ENCODE peak calls at places on chromosomes 13 and 19, in seven cellular contexts. P, S, J, U, X, R and M are unnamed samples.

GRCh38 chr13:39527961-39528720 is 74.9 kb downstream of the LHFPL6 start:
- DNase-seq in R (no peak), U (no peak), P (peak; percentile 80), S (peak; percentile 18), J (no peak), X (no peak), M (no peak)

GRCh38 chr13:78325585-78325984 is 277.8 kb downstream of the POU4F1 start:
- DNase-seq in P (no peak), S (no peak), R (no peak), X (no peak), J (no peak), U (no peak), M (no peak)

GRCh38 chr19:56245062-56245740 is 27.3 kb upstream of the EDDM13 start:
- DNase-seq in R (no peak), U (no peak), S (no peak), J (no peak), X (no peak), P (no peak), M (no peak)

GRCh38 chr13:36986462-36987240 is 12.5 kb downstream of the ALG5 start:
- DNase-seq in U (no peak), J (no peak), P (peak; percentile 52), R (no peak), X (no peak), S (no peak), M (no peak)

GRCh38 chr13:79451500-79451962 is 29.4 kb upstream of the NDFIP2 start:
- DNase-seq in R (no peak), U (peak; percentile 68), X (no peak), S (no peak), J (peak; percentile 46), P (peak; percentile 65), M (no peak)

GRCh38 chr13:75365724-75366173 is 116.2 kb downstream of the TBC1D4 start:
- DNase-seq in R (no peak), J (peak; percentile 39), U (no peak), P (peak; percentile 84), S (peak; percentile 80), X (no peak), M (no peak)

GRCh38 chr13:68176486-68176885 is 946.4 kb upstream of the PCDH9 start:
- DNase-seq in S (peak; percentile 4), R (no peak), P (peak; percentile 85), J (no peak), X (no peak), U (no peak), M (no peak)

GRCh38 chr13:22915442-22916082 is 265.2 kb upstream of the SGCG start:
- DNase-seq in X (peak; percentile 66), R (no peak), P (peak; percentile 9), U (peak; percentile 16), S (peak; percentile 22), J (peak; percentile 84), M (no peak)

GRCh38 chr19:23403024-23403423 is 7.8 kb upstream of the ZNF91 start:
- DNase-seq in R (no peak), J (no peak), P (no peak), X (no peak), S (no peak), U (no peak), M (no peak)

GRCh38 chr13:95641291-95641811 is 3.2 kb downstream of the DZIP1 start:
- DNase-seq in J (peak; percentile 70), S (no peak), P (peak; percentile 20), U (no peak), X (no peak), R (no peak), M (no peak)

GRCh38 chr19:44807162-44807561 is 1.7 kb upstream of the BCAM start:
- DNase-seq in U (no peak), P (no peak), J (peak; percentile 32), S (no peak), X (no peak), R (peak; percentile 90), M (no peak)

GRCh38 chr19:32812036-32812435 is 57.5 kb downstream of the SLC7A9 start:
- DNase-seq in S (no peak), R (no peak), U (no peak), X (no peak), J (no peak), P (no peak), M (no peak)

GRCh38 chr13:112903606-112904195 is 65.3 kb upstream of the MCF2L start:
- DNase-seq in P (no peak), S (no peak), J (no peak), R (no peak), X (no peak), U (no peak), M (no peak)

GRCh38 chr19:38204096-38204495 is 19.9 kb downstream of the DPF1 start:
- DNase-seq in X (no peak), S (no peak), U (peak; percentile 71), J (no peak), R (no peak), P (no peak), M (no peak)

GRCh38 chr19:15260939-15261338 is 28.7 kb upstream of the EPHX3 start:
- DNase-seq in U (no peak), X (no peak), S (no peak), J (peak; percentile 46), R (no peak), P (no peak), M (no peak)

GRCh38 chr13:49026851-49027250 is 51.1 kb downstream of the FNDC3A start:
- DNase-seq in U (no peak), S (no peak), X (no peak), R (no peak), P (no peak), J (no peak), M (no peak)
- TF ChIP-seq EZH2 in U (no peak), S (no peak), X (no peak), R (no peak), P (no peak), J (no peak), M (no peak)

GRCh38 chr19:51651216-51651846 is 4.7 kb upstream of the SIGLEC14 start:
- DNase-seq in S (no peak), U (no peak), J (no peak), X (no peak), P (no peak), R (no peak), M (no peak)

GRCh38 chr19:51647318-51647717 is 693 bp upstream of the SIGLEC14 start:
- DNase-seq in J (no peak), U (no peak), S (no peak), R (no peak), X (no peak), P (no peak), M (no peak)

GRCh38 chr19:51654783-51655182 is 8.2 kb upstream of the SIGLEC14 start:
- DNase-seq in U (peak; percentile 23), R (no peak), P (no peak), J (peak; percentile 61), X (no peak), S (no peak), M (no peak)

GRCh38 chr19:51653162-51653561 is 6.5 kb upstream of the SIGLEC14 start:
- DNase-seq in X (no peak), S (no peak), R (no peak), P (no peak), U (no peak), J (no peak), M (no peak)

DNA sequence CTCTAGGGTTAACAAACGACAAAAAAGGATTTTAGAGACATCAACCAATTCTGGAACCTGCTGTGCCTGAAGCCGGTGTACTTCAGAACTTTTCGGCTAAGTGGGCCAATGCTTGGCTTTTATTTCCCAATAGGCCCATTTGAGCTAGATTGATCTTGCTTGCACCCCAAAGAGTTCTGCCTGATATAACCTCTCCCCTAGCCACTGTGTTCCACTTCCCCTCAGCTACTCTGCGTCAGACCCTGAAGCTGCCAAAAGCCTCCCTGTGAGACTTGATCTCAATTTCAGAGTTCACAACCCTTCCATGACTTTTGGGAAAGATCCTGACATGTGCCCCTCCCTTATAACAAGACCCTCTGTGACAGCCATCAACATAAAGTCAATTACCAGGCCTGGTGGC is 5.6 kb upstream of the SIGLEC14 start:
- DNase-seq in P (no peak), R (no peak), U (no peak), S (no peak), J (no peak), X (no peak), M (no peak)
- H3K27ac ChIP-seq in P (no peak overlapping the region), R (no peak overlapping the region), U (no peak overlapping the region), S (no peak overlapping the region), J (no peak overlapping the region), X (no peak overlapping the region), M (no peak overlapping the region)

GRCh38 chr19:17722655-17723240 is 3.5 kb downstream of the MAP1S start:
- DNase-seq in P (no peak), R (no peak), U (no peak), X (no peak), J (no peak), S (no peak), M (no peak)

GRCh38 chr19:17720487-17720839 is 1.2 kb downstream of the MAP1S start:
- DNase-seq in S (no peak), J (no peak), R (no peak), U (no peak), P (peak; percentile 44), X (no peak), M (no peak)

GRCh38 chr19:17718988-17719711 is at the start of gene MAP1S:
- DNase-seq in U (peak; percentile 87), X (peak; percentile 50), R (peak; percentile 45), P (peak; percentile 46), S (no peak), J (peak; percentile 95), M (no peak)

GRCh38 chr19:17719730-17720486 is 628 bp downstream of the MAP1S start:
- DNase-seq in P (no peak), S (no peak), X (no peak), R (no peak), U (peak; percentile 67), J (peak; percentile 43), M (no peak)

DNA sequence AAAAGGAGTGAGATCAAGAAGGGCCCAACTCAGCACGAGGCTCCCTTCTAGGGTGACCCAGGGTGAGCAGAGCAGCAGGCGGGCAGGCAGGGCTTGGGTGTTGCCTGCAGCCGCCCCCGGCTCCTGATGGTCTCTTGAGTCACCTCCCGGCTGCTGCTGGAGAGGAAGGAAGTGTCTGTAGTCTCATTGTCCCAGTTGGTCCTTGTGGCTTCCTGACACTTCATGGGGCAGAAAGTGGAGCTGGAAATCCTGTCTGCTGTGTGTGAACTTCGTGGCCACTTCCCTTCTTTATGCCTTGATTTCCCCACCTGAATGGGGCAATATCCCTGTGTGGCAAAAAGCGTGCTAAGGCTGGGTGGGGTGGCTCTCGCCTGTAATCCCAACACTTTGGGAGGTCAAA is 2.5 kb downstream of the MAP1S start:
- DNase-seq in J (no peak), R (no peak), P (peak; percentile 74), X (no peak), U (no peak), S (no peak), M (no peak)
- TF ChIP-seq POLR2AphosphoS5 in J (no peak), R (no peak), P (peak; percentile 77), X (no peak), U (no peak), S (no peak), M (no peak)

DNA sequence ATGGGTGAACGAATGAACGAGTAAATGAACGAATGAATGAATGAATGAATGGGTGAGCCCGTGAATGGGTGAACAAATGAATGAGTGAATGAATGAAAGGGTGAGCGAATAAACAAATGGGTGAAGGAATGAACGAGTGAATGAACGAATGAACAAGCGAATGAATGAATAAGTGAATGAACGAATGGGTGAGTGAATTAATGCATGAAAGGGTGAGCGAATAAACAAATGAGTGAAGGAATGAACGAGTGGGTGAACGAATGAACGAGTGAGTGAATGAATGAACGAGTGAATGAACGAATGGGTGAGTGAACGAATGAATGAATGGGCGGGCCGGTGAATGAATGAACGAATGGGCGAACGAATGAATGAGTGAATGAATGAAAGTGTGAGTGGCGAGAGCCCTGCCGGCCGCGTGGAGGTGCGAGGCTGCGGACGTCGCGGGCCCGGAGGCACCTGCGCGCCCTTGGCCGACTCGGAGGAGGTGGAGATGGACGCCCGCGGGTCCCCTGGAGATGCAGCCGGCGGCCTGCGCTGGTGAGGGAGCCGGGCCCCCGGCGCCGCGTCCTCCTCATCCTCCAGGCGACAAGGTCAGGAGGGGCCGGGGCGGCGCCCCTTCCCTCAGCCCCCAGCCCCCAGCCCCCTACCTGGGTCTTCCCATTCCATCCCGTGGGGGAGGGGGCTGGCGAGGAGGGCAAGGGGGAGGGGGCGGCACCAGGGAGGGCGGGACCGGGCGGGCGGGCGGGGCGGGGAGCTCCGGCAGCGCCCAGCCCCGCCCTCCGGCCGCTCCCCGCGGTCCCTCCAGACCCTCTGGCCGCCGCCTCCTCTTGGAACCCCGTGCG is 15.4 kb downstream of the ANKRD24 start:
- DNase-seq in J (peak; percentile 87), U (peak; percentile 85), X (no peak), P (no peak), R (no peak), S (no peak), M (no peak)
- TF ChIP-seq EZH2 in J (no peak), U (no peak), X (no peak), P (peak; percentile 46), R (peak; percentile 46), S (no peak), M (no peak)